ENCODE peak calls at places on chromosomes 16 and 17, in four cellular contexts. N is PC-3, H is thoracic aorta, C is upper lobe of right lung. Y is an unnamed sample.

GRCh38 chr17:51046527-51047384 is 73.9 kb downstream of the SPAG9 start:
- DNase-seq in N (no peak), H (no peak), C (no peak), Y (no peak)

GRCh38 chr17:29166507-29166887 is 13.7 kb downstream of the MYO18A start:
- DNase-seq in N (no peak), H (no peak), C (no peak), Y (no peak)

GRCh38 chr16:12256880-12257279 is 280.3 kb downstream of the SNX29 start:
- DNase-seq in N (no peak), H (no peak), C (no peak), Y (no peak)

GRCh38 chr16:55444754-55445485 is 34.1 kb upstream of the MMP2 start:
- DNase-seq in N (no peak), H (no peak), C (peak; percentile 76), Y (no peak)

GRCh38 chr17:43701318-43701743 is 39.6 kb upstream of the MEOX1 start:
- DNase-seq in N (peak; percentile 50), H (no peak), C (peak; percentile 72), Y (no peak)

GRCh38 chr17:83179811-83180210 is 100.4 kb downstream of the METRNL start:
- DNase-seq in N (no peak), H (no peak), C (no peak), Y (no peak)

GRCh38 chr17:55730380-55730779 is 7.7 kb upstream of the TMEM100 start:
- DNase-seq in N (no peak), H (no peak), C (no peak), Y (no peak)

GRCh38 chr17:59756236-59756818 is 48.9 kb downstream of the VMP1 start:
- DNase-seq in N (peak; percentile 96), H (no peak), C (no peak), Y (no peak)

GRCh38 chr17:17151055-17151454 is 55.1 kb downstream of the PLD6 start:
- DNase-seq in N (peak; percentile 97), H (no peak), C (no peak), Y (no peak)

GRCh38 chr17:9646556-9646905 is 1.2 kb downstream of the USP43 start:
- DNase-seq in N (no peak), H (no peak), C (no peak), Y (no peak)

GRCh38 chr16:80948886-80949502 is 57.7 kb downstream of the CMC2 start:
- DNase-seq in N (peak; percentile 48), H (no peak), C (peak; percentile 70), Y (peak; percentile 17)

GRCh38 chr16:59854846-59855439 is 1120.8 kb upstream of the GOT2 start:
- DNase-seq in N (no peak), H (no peak), C (no peak), Y (no peak)

GRCh38 chr17:78117027-78117981 is 11.3 kb downstream of the TMC6 start:
- DNase-seq in N (no peak), H (no peak), C (peak; percentile 73), Y (no peak)

GRCh38 chr17:32998893-32999240 is 7.2 kb downstream of the SPACA3 start:
- DNase-seq in N (peak; percentile 52), H (no peak), C (no peak), Y (no peak)

GRCh38 chr17:77191266-77191665 is 50.5 kb downstream of the SEC14L1 start:
- DNase-seq in N (no peak), H (no peak), C (no peak), Y (no peak)

GRCh38 chr17:48468299-48468698 is 38.3 kb upstream of the SKAP1 start:
- DNase-seq in N (no peak), H (no peak), C (no peak), Y (no peak)
- H3K4me1 ChIP-seq in N (peaks cover 27% of the 10 kb centered on the region), H (no peaks in the 10 kb centered on the region), C (no peaks in the 10 kb centered on the region), Y (peaks cover 17% of the 10 kb centered on the region)

GRCh38 chr17:81697261-81698044 is 5.7 kb upstream of the MRPL12 start:
- DNase-seq in N (no peak), H (no peak), C (no peak), Y (no peak)
- H3K27ac ChIP-seq in N (no peak overlapping the region), H (no peak overlapping the region), C (no peak overlapping the region), Y (no peak overlapping the region)

DNA sequence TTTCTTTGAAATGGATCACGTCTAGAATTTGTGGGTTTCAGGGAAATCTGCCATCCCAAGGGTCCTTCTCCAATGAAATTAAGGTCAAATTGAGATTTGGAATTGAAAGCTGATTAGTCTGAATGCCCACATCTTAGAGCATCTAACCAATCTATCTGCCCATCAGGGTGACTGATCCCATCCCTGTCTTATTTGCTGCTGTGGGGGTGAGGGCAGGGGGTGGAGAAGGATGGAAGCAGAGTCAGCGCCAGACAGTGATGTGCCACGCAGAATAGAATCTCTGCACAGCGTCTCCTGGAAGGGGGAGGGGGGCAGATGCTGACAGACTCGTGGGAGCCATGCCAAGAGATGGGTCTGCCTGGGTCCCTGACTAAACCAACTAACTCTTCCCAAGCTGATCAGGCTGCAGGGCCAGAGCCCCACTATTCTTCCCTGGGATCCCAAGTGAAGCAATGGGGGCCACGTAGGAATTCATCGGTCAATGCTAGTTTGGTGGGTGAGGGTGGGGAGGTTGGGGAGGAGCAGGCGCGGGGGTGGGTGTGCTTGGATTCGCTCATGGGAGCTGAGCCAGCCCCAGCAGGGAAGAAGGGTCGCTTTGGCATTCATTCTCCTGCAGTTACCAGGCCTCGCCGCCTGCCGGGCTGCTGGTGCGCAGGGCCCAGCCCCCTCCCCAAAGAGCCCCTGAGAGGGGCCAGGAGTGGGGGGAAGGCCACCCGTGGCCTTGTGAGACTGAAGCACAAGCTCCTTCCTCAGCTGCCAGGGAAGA is 32.2 kb downstream of the CDK5RAP3 start:
- DNase-seq in N (no peak), H (no peak), C (no peak), Y (no peak)
- H3K4me1 ChIP-seq in N (peaks cover 54% of the 10 kb centered on the region), H (no peaks in the 10 kb centered on the region), C (peaks cover 16% of the 10 kb centered on the region), Y (peaks cover 19% of the 10 kb centered on the region)

GRCh38 chr16:10753670-10754069 is 10.0 kb downstream of the NUBP1 start:
- DNase-seq in N (no peak), H (no peak), C (no peak), Y (no peak)
- H3K27ac ChIP-seq in N (no peak overlapping the region), H (peak overlapping the region; percentile 35), C (no peak overlapping the region), Y (no peak overlapping the region)

DNA sequence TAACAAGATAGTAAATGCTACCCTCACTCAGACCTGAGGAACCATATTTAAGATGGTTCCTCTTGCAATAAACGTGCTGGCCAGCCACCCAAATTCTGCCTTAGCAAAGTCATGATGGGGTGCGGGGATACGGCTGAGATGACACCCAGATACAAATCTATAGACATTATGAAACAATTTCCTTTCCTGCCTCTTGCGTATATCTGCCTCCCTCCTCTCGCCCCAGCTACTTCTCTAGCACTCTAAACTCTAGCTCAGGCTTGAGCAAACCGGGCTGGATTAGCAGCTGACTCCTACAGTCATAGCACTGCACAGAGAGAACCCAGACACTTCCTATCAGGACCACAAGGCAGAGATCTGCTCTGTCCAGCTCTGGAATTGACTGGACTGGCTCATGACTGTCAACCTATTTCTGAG is 22.3 kb downstream of the CD300LF start:
- DNase-seq in N (no peak), H (no peak), C (no peak), Y (no peak)
- H3K4me1 ChIP-seq in N (no peaks in the 10 kb centered on the region), H (no peaks in the 10 kb centered on the region), C (peaks cover 8% of the 10 kb centered on the region), Y (no peaks in the 10 kb centered on the region)